ENCODE peak calls at places on chromosomes 2 and 18, in nine cellular contexts. B is RWPE1, L is astrocyte of the spinal cord, S is neural progenitor cell, N is cardiac muscle cell, A is A549, G is B cell, T is spleen, C is tibial artery. U is an unnamed sample.
A peak's percentile ranks its signal among the peaks of the same experiment; 100 is the strongest.

GRCh38 chr2:3124921-3125760 is 252.5 kb downstream of the EIPR1 start:
- DNase-seq in T (peak; percentile 35), S (peak; percentile 54), B (no peak), L (no peak), N (no peak), C (peak; percentile 42), A (no peak), G (peak; percentile 30), U (no peak)

GRCh38 chr2:157692768-157693167 is 64.1 kb upstream of the ACVR1C start:
- DNase-seq in A (no peak), L (peak; percentile 97), S (no peak), G (no peak), T (no peak), N (peak; percentile 2), C (no peak), B (peak; percentile 89), U (no peak)

GRCh38 chr2:174615951-174616436 is 18.4 kb upstream of the WIPF1 start:
- DNase-seq in T (no peak), N (peak; percentile 67), B (peak; percentile 23), A (no peak), G (no peak), C (no peak), S (no peak), L (peak; percentile 85), U (no peak)

GRCh38 chr2:218230882-218231281 is 13.9 kb downstream of the ARPC2 start:
- DNase-seq in C (no peak), N (peak; percentile 46), S (no peak), G (no peak), A (peak; percentile 35), T (no peak), B (no peak), L (peak; percentile 62), U (no peak)

GRCh38 chr2:45178854-45179253 is 169.6 kb upstream of the SIX2 start:
- DNase-seq in N (peak; percentile 43), T (no peak), S (no peak), B (no peak), G (no peak), A (no peak), L (no peak), C (no peak), U (no peak)

GRCh38 chr18:54043484-54044256 is 180.8 kb downstream of the MBD2 start:
- DNase-seq in N (peak; percentile 30), A (no peak), G (no peak), S (no peak), L (no peak), T (no peak), C (no peak), B (no peak), U (no peak)

GRCh38 chr2:66553370-66553769 is 118.4 kb downstream of the MEIS1 start:
- DNase-seq in S (no peak), G (no peak), C (no peak), N (peak; percentile 34), L (no peak), T (no peak), A (no peak), B (no peak), U (no peak)

GRCh38 chr2:2775018-2775417 is 443.9 kb upstream of the MYT1L start:
- DNase-seq in N (no peak), C (no peak), T (no peak), L (no peak), S (no peak), G (no peak), B (peak; percentile 4), A (no peak), U (no peak)

GRCh38 chr2:226426292-226426736 is 373.3 kb downstream of the IRS1 start:
- DNase-seq in T (no peak), C (no peak), N (peak; percentile 89), A (no peak), G (no peak), L (peak; percentile 91), B (peak; percentile 73), S (no peak), U (no peak)

GRCh38 chr2:126866451-126866850 is 32.2 kb upstream of the TEX51 start:
- DNase-seq in L (no peak), G (no peak), T (peak; percentile 17), C (no peak), A (no peak), N (no peak), B (no peak), S (no peak), U (no peak)

GRCh38 chr2:191245046-191245868 is at the start of gene MYO1B:
- DNase-seq in T (peak; percentile 87), C (peak; percentile 84), N (peak; percentile 90), A (peak; percentile 58), B (peak; percentile 80), L (peak; percentile 80), G (peak; percentile 47), S (peak; percentile 95), U (peak; percentile 90)

GRCh38 chr18:39058386-39059000 is 1492.9 kb upstream of the CELF4 start:
- DNase-seq in L (peak; percentile 5), N (peak; percentile 9), C (no peak), A (no peak), T (no peak), B (no peak), S (peak; percentile 10), G (no peak), U (no peak)

GRCh38 chr2:235807347-235807746 is 313.5 kb downstream of the AGAP1 start:
- DNase-seq in N (no peak), S (peak; percentile 76), B (no peak), G (no peak), C (no peak), T (no peak), A (no peak), L (no peak), U (no peak)

GRCh38 chr2:184689633-184690032 is 91.3 kb downstream of the ZNF804A start:
- DNase-seq in L (peak; percentile 3), S (no peak), T (no peak), C (no peak), N (no peak), B (no peak), A (no peak), G (no peak), U (no peak)

DNA sequence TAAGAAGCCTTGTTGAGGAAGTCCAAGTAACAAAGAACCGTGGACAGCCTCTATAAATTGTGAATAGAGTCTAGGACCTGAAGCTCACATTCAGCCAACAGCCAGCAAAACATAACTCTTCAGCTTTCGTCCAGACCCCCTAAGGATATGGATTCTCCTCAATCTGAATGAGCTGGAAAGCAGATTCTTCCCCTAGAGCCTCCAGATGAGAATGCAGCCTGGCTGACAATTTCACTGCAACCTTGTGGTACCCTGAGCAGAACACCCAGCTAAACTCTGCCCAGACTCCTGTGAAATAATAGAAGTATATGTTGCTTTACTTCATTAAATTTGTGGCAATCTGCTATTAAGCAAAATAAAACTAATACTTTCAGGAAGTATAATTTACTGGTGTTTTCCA is 483.5 kb upstream of the SLC8A1 start:
- DNase-seq in C (no peak), N (no peak), S (peak; percentile 34), G (no peak), A (no peak), B (no peak), T (no peak), L (no peak), U (no peak)
- TF ChIP-seq CTCF in C (no peak), N (no peak), S (peak; percentile 40), G (no peak), A (no peak), B (no peak), T (no peak), L (no peak), U (no peak)

GRCh38 chr18:11963991-11964484 is 17.3 kb upstream of the IMPA2 start:
- DNase-seq in N (peak; percentile 40), B (no peak), C (no peak), T (no peak), A (no peak), S (peak; percentile 37), G (no peak), L (peak; percentile 45), U (no peak)
- TF ChIP-seq CTCF in N (peak; percentile 21), B (no peak), C (no peak), T (no peak), A (no peak), S (no peak), G (no peak), L (no peak), U (no peak)

DNA sequence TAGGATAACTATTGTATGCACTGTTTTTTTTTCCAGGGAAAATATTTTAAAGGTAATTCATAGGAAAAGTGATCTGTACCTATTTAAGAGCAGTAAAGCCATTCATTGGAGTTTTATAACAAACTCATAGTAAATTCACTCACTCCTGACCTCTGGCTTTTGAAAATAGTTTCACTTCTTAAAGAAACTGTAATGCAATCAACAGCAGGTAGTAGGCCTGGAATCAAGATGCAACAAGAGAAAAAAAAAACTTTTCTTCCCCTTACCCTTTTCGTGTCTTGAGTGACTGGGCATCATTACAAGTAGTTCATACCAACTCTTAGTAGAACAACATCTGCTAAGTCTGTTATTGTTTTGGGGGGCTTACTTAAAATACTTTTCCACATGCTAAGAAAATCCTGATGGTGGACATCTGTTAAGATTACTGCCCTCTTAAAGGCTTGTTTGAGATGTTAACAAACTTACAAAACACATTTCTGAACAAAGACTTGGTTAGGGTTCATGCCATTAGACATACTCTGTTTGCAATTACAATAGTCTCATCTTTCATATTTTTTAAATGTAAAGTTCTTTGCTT is 164.2 kb upstream of the FOSL2 start:
- DNase-seq in N (no peak), L (no peak), A (no peak), S (no peak), G (no peak), B (no peak), T (no peak), C (no peak), U (no peak)
- TF ChIP-seq CTCF in N (no peak), L (peak; percentile 22), A (peak; percentile 21), S (no peak), G (peak; percentile 15), B (no peak), T (no peak), C (no peak), U (peak; percentile 18)

DNA sequence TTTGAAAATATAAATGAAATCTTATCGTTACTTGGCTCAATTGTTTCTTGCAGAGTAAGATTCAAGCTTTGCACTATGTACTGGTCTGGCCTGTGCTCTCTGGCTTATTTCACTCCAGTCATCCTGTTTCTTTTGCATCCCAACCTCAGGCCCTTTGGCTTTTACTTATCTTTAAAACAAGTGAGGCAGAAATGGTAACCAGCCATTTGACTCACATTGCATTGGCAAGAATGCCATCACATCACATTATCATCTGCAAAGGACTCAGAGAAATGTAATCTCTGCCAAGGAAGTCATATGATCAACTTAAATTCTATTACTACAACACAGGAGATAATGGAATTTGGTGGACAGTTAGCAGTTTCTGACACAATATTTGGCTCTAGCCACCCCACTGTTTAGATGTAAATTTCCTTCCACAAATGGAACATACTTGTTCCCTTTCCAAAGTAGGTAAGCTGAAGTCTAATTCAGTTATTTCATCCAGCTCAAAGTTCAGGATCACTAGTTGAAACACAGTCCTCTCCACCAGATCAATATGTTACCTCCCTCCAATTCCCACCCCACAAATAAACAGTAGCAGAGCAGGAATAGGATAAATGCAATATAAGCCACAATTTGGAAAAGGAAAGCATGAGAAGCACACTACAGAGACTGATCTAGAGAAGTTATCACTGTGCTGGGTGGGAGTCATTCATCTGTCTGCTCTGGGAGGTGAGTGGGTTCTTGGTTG is 65.0 kb upstream of the DSC1 start:
- DNase-seq in B (no peak), T (no peak), G (no peak), S (no peak), A (no peak), N (peak; percentile 2), L (no peak), C (no peak), U (no peak)
- TF ChIP-seq CTCF in B (no peak), T (no peak), G (no peak), S (no peak), A (no peak), N (no peak), L (no peak), C (no peak), U (no peak)

U was measured in endothelial cell.